ENCODE peak calls at places on chromosomes 1 and 21, in nine cellular contexts. A is cerebellar cortex; S is NCI-H2029; M is stimulated activated naive CD8-positive, alpha-beta T cell treated with anti-CD3 and anti-CD28 coated beads, Interleukin-15, amount 100 ng/mL, for 72 hours; U is erythroblast; R is effector memory CD8-positive, alpha-beta T cell; Y is Right ventricle myocardium inferior; P is foreskin fibroblast; Z is SHP77. K is an unnamed sample.

GRCh38 chr1:179493323-179493722 is 82.4 kb downstream of the NPHS2 start:
- DNase-seq in A (no peak), S (no peak), M (no peak), U (no peak), R (no peak), Y (no peak), P (peak), Z (no peak), K (no peak)

GRCh38 chr1:15056515-15057285 is 96.8 kb upstream of the TMEM51 start:
- DNase-seq in A (no peak), S (no peak), M (no peak), U (no peak), R (no peak), Y (peak), P (peak), Z (no peak), K (no peak)

GRCh38 chr1:224730540-224730939 is 114.4 kb downstream of the CNIH3 start:
- DNase-seq in A (no peak), S (no peak), M (no peak), U (no peak), R (no peak), Y (no peak), P (peak), Z (no peak), K (no peak)

GRCh38 chr21:44304846-44305245 is 5.0 kb downstream of the PFKL start:
- DNase-seq in A (peak), S (no peak), M (no peak), U (peak), R (no peak), Y (no peak), P (peak), Z (peak), K (peak)

GRCh38 chr1:53369034-53369750 is 41.3 kb upstream of the LRP8 start:
- DNase-seq in A (no peak), S (no peak), M (no peak), U (no peak), R (no peak), Y (no peak), P (no peak), Z (peak), K (no peak)

GRCh38 chr1:26284597-26285351 is 4.9 kb downstream of the SH3BGRL3 start:
- DNase-seq in A (peak), S (no peak), M (peak), U (peak), R (peak), Y (peak), P (peak), Z (peak), K (peak)

GRCh38 chr1:87140831-87141540 is 187.7 kb upstream of the LMO4 start:
- DNase-seq in A (no peak), S (no peak), M (no peak), U (no peak), R (no peak), Y (no peak), P (peak), Z (no peak), K (no peak)

GRCh38 chr1:55127827-55128343 is 87.3 kb downstream of the USP24 start:
- DNase-seq in A (no peak), S (no peak), M (peak), U (no peak), R (peak), Y (no peak), P (peak), Z (no peak), K (no peak)

GRCh38 chr1:201553496-201554166 is 14.7 kb downstream of the NAV1 start:
- DNase-seq in A (no peak), S (no peak), M (no peak), U (no peak), R (no peak), Y (no peak), P (no peak), Z (no peak), K (no peak)

K was measured in naive B cell.